ENCODE peak calls at places on chromosomes 12 and 14, in four cellular contexts. B is HuH-7.5, T is T-helper 2 cell, C is hepatocyte. H is an unnamed sample.

GRCh38 chr14:54730156-54730961 is 163.4 kb downstream of the SAMD4A start:
- DNase-seq in C (no peak), B (no peak), T (no peak), H (no peak)

GRCh38 chr12:109800536-109800935 is 32.7 kb downstream of the TRPV4 start:
- DNase-seq in T (no peak), B (no peak), C (no peak), H (no peak)

GRCh38 chr14:61418749-61419148 is 97.4 kb downstream of the PRKCH start:
- DNase-seq in T (no peak), C (no peak), B (no peak), H (no peak)

GRCh38 chr12:108828774-108829173 is 28.6 kb downstream of the SSH1 start:
- DNase-seq in C (no peak), T (no peak), B (no peak), H (no peak)

GRCh38 chr12:131930510-131930909 is 1.4 kb downstream of the PUS1 start:
- DNase-seq in C (no peak), T (no peak), B (no peak), H (no peak)

GRCh38 chr14:103362780-103363179 is 22.4 kb upstream of the MARK3 start:
- DNase-seq in C (no peak), T (no peak), B (no peak), H (no peak)

GRCh38 chr12:5428332-5429221 is 3.3 kb upstream of the NTF3 start:
- DNase-seq in B (peak), C (peak), T (no peak), H (no peak)

GRCh38 chr14:52244997-52245396 is 22.5 kb upstream of the PTGDR start:
- DNase-seq in B (no peak), T (no peak), C (no peak), H (no peak)

GRCh38 chr14:91368681-91369416 is 48.8 kb downstream of the CCDC88C start:
- DNase-seq in B (no peak), C (no peak), T (no peak), H (no peak)

GRCh38 chr12:19800884-19801283 is 361.6 kb downstream of the AEBP2 start:
- DNase-seq in B (no peak), C (no peak), T (no peak), H (no peak)

GRCh38 chr12:116058574-116058973 is 218.9 kb downstream of the MED13L start:
- DNase-seq in C (no peak), B (no peak), T (no peak), H (no peak)

GRCh38 chr12:106303202-106303820 is 778 bp downstream of the TCP11L2 start:
- DNase-seq in T (peak), B (peak), C (peak), H (peak)

GRCh38 chr14:26598672-26599131 is 869 bp upstream of the NOVA1 start:
- DNase-seq in B (no peak), C (no peak), T (no peak), H (no peak)

GRCh38 chr12:49762468-49762847 is 21.1 kb downstream of the TMBIM6 start:
- DNase-seq in B (no peak), T (no peak), C (no peak), H (no peak)

GRCh38 chr14:68598621-68599447 is 194.0 kb downstream of the ZFP36L1 start:
- DNase-seq in C (peak), B (peak), T (no peak), H (no peak)

GRCh38 chr14:71815110-71815509 is 117.1 kb upstream of the RGS6 start:
- DNase-seq in C (no peak), T (no peak), B (no peak), H (no peak)

GRCh38 chr12:42129595-42130204 is 15.0 kb downstream of the GXYLT1 start:
- DNase-seq in C (peak), B (peak), T (no peak), H (no peak)

GRCh38 chr14:102732924-102733323 is 44.3 kb upstream of the TRAF3 start:
- DNase-seq in B (no peak), T (no peak), C (no peak), H (no peak)

GRCh38 chr12:51922762-51923505 is 15.6 kb downstream of the ACVRL1 start:
- DNase-seq in B (no peak), T (no peak), C (no peak), H (no peak)

GRCh38 chr14:37591311-37591940 is 3.6 kb downstream of the FOXA1 start:
- DNase-seq in C (peak), T (no peak), B (no peak), H (no peak)

GRCh38 chr12:7075931-7076330 is 15.4 kb downstream of the C1S start:
- DNase-seq in T (no peak), B (no peak), C (no peak), H (no peak)

GRCh38 chr12:13255792-13256704 is 59.5 kb downstream of the EMP1 start:
- DNase-seq in C (peak), T (peak), B (peak), H (peak)

GRCh38 chr14:85241022-85241880 is 288.7 kb upstream of the FLRT2 start:
- DNase-seq in C (no peak), B (no peak), T (no peak), H (no peak)

GRCh38 chr14:86574026-86574777 is 1044.3 kb downstream of the FLRT2 start:
- DNase-seq in C (no peak), B (no peak), T (no peak), H (no peak)

GRCh38 chr12:131381716-131382430 is 329.0 kb upstream of the SFSWAP start:
- DNase-seq in B (no peak), T (no peak), C (no peak), H (no peak)

H was measured in T follicular helper cell.